ENCODE peak calls at places on chromosomes 13 and 19, in nine cellular contexts. One of them, this sample, is unnamed.

GRCh38 chr13:61410669-61411297 is 4.9 kb downstream of the PCDH20 start:
- DNase-seq in Peyer's patch: no peak
- DNase-seq in colonic mucosa: no peak
- DNase-seq in brain microvascular endothelial cell: no peak
- DNase-seq in CD8-positive, alpha-beta memory T cell: no peak
- DNase-seq in cardiac muscle cell: peak; percentile 35
- DNase-seq in esophagus squamous epithelium: no peak
- DNase-seq in CD4-positive, CD25-positive, alpha-beta regulatory T cell: no peak
- DNase-seq in endothelial cell of umbilical vein: peak; percentile 24
- DNase-seq in this sample: no peak

GRCh38 chr13:44302948-44303575 is 70.6 kb upstream of the SERP2 start:
- DNase-seq in Peyer's patch: no peak
- DNase-seq in colonic mucosa: no peak
- DNase-seq in brain microvascular endothelial cell: no peak
- DNase-seq in CD8-positive, alpha-beta memory T cell: no peak
- DNase-seq in cardiac muscle cell: peak; percentile 88
- DNase-seq in esophagus squamous epithelium: no peak
- DNase-seq in CD4-positive, CD25-positive, alpha-beta regulatory T cell: no peak
- DNase-seq in endothelial cell of umbilical vein: no peak
- DNase-seq in this sample: no peak

GRCh38 chr13:61880576-61881283 is 465.1 kb upstream of the PCDH20 start:
- DNase-seq in Peyer's patch: no peak
- DNase-seq in colonic mucosa: no peak
- DNase-seq in brain microvascular endothelial cell: no peak
- DNase-seq in CD8-positive, alpha-beta memory T cell: no peak
- DNase-seq in cardiac muscle cell: peak; percentile 25
- DNase-seq in esophagus squamous epithelium: no peak
- DNase-seq in CD4-positive, CD25-positive, alpha-beta regulatory T cell: no peak
- DNase-seq in endothelial cell of umbilical vein: peak; percentile 58
- DNase-seq in this sample: no peak

GRCh38 chr19:11457115-11457514 is 21.7 kb downstream of the PRKCSH start:
- DNase-seq in Peyer's patch: no peak
- DNase-seq in colonic mucosa: no peak
- DNase-seq in brain microvascular endothelial cell: no peak
- DNase-seq in CD8-positive, alpha-beta memory T cell: no peak
- DNase-seq in cardiac muscle cell: peak; percentile 12
- DNase-seq in esophagus squamous epithelium: no peak
- DNase-seq in CD4-positive, CD25-positive, alpha-beta regulatory T cell: no peak
- DNase-seq in endothelial cell of umbilical vein: no peak
- DNase-seq in this sample: no peak

GRCh38 chr13:92972751-92973150 is 253.9 kb upstream of the GPC6 start:
- DNase-seq in Peyer's patch: no peak
- DNase-seq in colonic mucosa: no peak
- DNase-seq in brain microvascular endothelial cell: no peak
- DNase-seq in CD8-positive, alpha-beta memory T cell: no peak
- DNase-seq in cardiac muscle cell: no peak
- DNase-seq in esophagus squamous epithelium: no peak
- DNase-seq in CD4-positive, CD25-positive, alpha-beta regulatory T cell: no peak
- DNase-seq in endothelial cell of umbilical vein: no peak
- DNase-seq in this sample: no peak

GRCh38 chr13:95754069-95754468 is 77.1 kb downstream of the DNAJC3 start:
- DNase-seq in Peyer's patch: no peak
- DNase-seq in colonic mucosa: no peak
- DNase-seq in brain microvascular endothelial cell: no peak
- DNase-seq in CD8-positive, alpha-beta memory T cell: no peak
- DNase-seq in cardiac muscle cell: peak; percentile 9
- DNase-seq in esophagus squamous epithelium: no peak
- DNase-seq in CD4-positive, CD25-positive, alpha-beta regulatory T cell: no peak
- DNase-seq in endothelial cell of umbilical vein: no peak
- DNase-seq in this sample: no peak

GRCh38 chr19:5355693-5356092 is 15.1 kb upstream of the PTPRS start:
- DNase-seq in Peyer's patch: no peak
- DNase-seq in colonic mucosa: no peak
- DNase-seq in brain microvascular endothelial cell: no peak
- DNase-seq in CD8-positive, alpha-beta memory T cell: no peak
- DNase-seq in cardiac muscle cell: no peak
- DNase-seq in esophagus squamous epithelium: no peak
- DNase-seq in CD4-positive, CD25-positive, alpha-beta regulatory T cell: no peak
- DNase-seq in endothelial cell of umbilical vein: no peak
- DNase-seq in this sample: no peak

GRCh38 chr13:79589605-79590511 is 108.9 kb downstream of the NDFIP2 start:
- DNase-seq in Peyer's patch: no peak
- DNase-seq in colonic mucosa: no peak
- DNase-seq in brain microvascular endothelial cell: no peak
- DNase-seq in CD8-positive, alpha-beta memory T cell: no peak
- DNase-seq in cardiac muscle cell: peak; percentile 49
- DNase-seq in esophagus squamous epithelium: no peak
- DNase-seq in CD4-positive, CD25-positive, alpha-beta regulatory T cell: no peak
- DNase-seq in endothelial cell of umbilical vein: no peak
- DNase-seq in this sample: no peak

GRCh38 chr13:77853701-77854100 is 64.9 kb downstream of the EDNRB start:
- DNase-seq in Peyer's patch: no peak
- DNase-seq in colonic mucosa: no peak
- DNase-seq in brain microvascular endothelial cell: no peak
- DNase-seq in CD8-positive, alpha-beta memory T cell: no peak
- DNase-seq in cardiac muscle cell: no peak
- DNase-seq in esophagus squamous epithelium: no peak
- DNase-seq in CD4-positive, CD25-positive, alpha-beta regulatory T cell: no peak
- DNase-seq in endothelial cell of umbilical vein: no peak
- DNase-seq in this sample: no peak

GRCh38 chr19:41708481-41708880 is at the start of gene CEACAM5:
- DNase-seq in Peyer's patch: no peak
- DNase-seq in colonic mucosa: peak; percentile 95
- DNase-seq in brain microvascular endothelial cell: no peak
- DNase-seq in CD8-positive, alpha-beta memory T cell: no peak
- DNase-seq in cardiac muscle cell: no peak
- DNase-seq in esophagus squamous epithelium: no peak
- DNase-seq in CD4-positive, CD25-positive, alpha-beta regulatory T cell: no peak
- DNase-seq in endothelial cell of umbilical vein: no peak
- DNase-seq in this sample: no peak

GRCh38 chr13:110530839-110531499 is 30.6 kb downstream of the RAB20 start:
- DNase-seq in Peyer's patch: no peak
- DNase-seq in colonic mucosa: no peak
- DNase-seq in brain microvascular endothelial cell: no peak
- DNase-seq in CD8-positive, alpha-beta memory T cell: no peak
- DNase-seq in cardiac muscle cell: no peak
- DNase-seq in esophagus squamous epithelium: no peak
- DNase-seq in CD4-positive, CD25-positive, alpha-beta regulatory T cell: no peak
- DNase-seq in endothelial cell of umbilical vein: no peak
- DNase-seq in this sample: no peak

GRCh38 chr13:99278199-99278598 is 20.0 kb upstream of the GPR18 start:
- DNase-seq in Peyer's patch: no peak
- DNase-seq in colonic mucosa: no peak
- DNase-seq in brain microvascular endothelial cell: no peak
- DNase-seq in CD8-positive, alpha-beta memory T cell: no peak
- DNase-seq in cardiac muscle cell: no peak
- DNase-seq in esophagus squamous epithelium: no peak
- DNase-seq in CD4-positive, CD25-positive, alpha-beta regulatory T cell: no peak
- DNase-seq in endothelial cell of umbilical vein: no peak
- DNase-seq in this sample: no peak

GRCh38 chr13:99282264-99283231 is 24.4 kb upstream of the GPR18 start:
- DNase-seq in Peyer's patch: no peak
- DNase-seq in colonic mucosa: no peak
- DNase-seq in brain microvascular endothelial cell: no peak
- DNase-seq in CD8-positive, alpha-beta memory T cell: no peak
- DNase-seq in cardiac muscle cell: no peak
- DNase-seq in esophagus squamous epithelium: no peak
- DNase-seq in CD4-positive, CD25-positive, alpha-beta regulatory T cell: no peak
- DNase-seq in endothelial cell of umbilical vein: no peak
- DNase-seq in this sample: no peak

GRCh38 chr13:99278843-99279242 is 20.7 kb upstream of the GPR18 start:
- DNase-seq in Peyer's patch: no peak
- DNase-seq in colonic mucosa: no peak
- DNase-seq in brain microvascular endothelial cell: no peak
- DNase-seq in CD8-positive, alpha-beta memory T cell: no peak
- DNase-seq in cardiac muscle cell: no peak
- DNase-seq in esophagus squamous epithelium: no peak
- DNase-seq in CD4-positive, CD25-positive, alpha-beta regulatory T cell: no peak
- DNase-seq in endothelial cell of umbilical vein: no peak
- DNase-seq in this sample: no peak

GRCh38 chr13:99280166-99280565 is 22.0 kb upstream of the GPR18 start:
- DNase-seq in Peyer's patch: no peak
- DNase-seq in colonic mucosa: peak; percentile 51
- DNase-seq in brain microvascular endothelial cell: peak; percentile 42
- DNase-seq in CD8-positive, alpha-beta memory T cell: no peak
- DNase-seq in cardiac muscle cell: no peak
- DNase-seq in esophagus squamous epithelium: no peak
- DNase-seq in CD4-positive, CD25-positive, alpha-beta regulatory T cell: no peak
- DNase-seq in endothelial cell of umbilical vein: no peak
- DNase-seq in this sample: peak; percentile 86

GRCh38 chr13:99281811-99282263 is 23.7 kb upstream of the GPR18 start:
- DNase-seq in Peyer's patch: peak; percentile 77
- DNase-seq in colonic mucosa: peak; percentile 50
- DNase-seq in brain microvascular endothelial cell: no peak
- DNase-seq in CD8-positive, alpha-beta memory T cell: peak; percentile 36
- DNase-seq in cardiac muscle cell: no peak
- DNase-seq in esophagus squamous epithelium: no peak
- DNase-seq in CD4-positive, CD25-positive, alpha-beta regulatory T cell: peak; percentile 40
- DNase-seq in endothelial cell of umbilical vein: no peak
- DNase-seq in this sample: no peak
- H3K4me3 ChIP-seq in Peyer's patch: no peak overlapping the region
- H3K4me3 ChIP-seq in colonic mucosa: no peak overlapping the region
- H3K4me3 ChIP-seq in brain microvascular endothelial cell: no peak overlapping the region
- H3K4me3 ChIP-seq in CD8-positive, alpha-beta memory T cell: no peak overlapping the region
- H3K4me3 ChIP-seq in cardiac muscle cell: no peak overlapping the region
- H3K4me3 ChIP-seq in esophagus squamous epithelium: no peak overlapping the region
- H3K4me3 ChIP-seq in CD4-positive, CD25-positive, alpha-beta regulatory T cell: peak overlapping the region; percentile 70
- H3K4me3 ChIP-seq in endothelial cell of umbilical vein: no peak overlapping the region
- H3K4me3 ChIP-seq in this sample: no peak overlapping the region

GRCh38 chr13:37070145-37070695 is 10.7 kb upstream of the SUPT20H start:
- DNase-seq in Peyer's patch: no peak
- DNase-seq in colonic mucosa: no peak
- DNase-seq in brain microvascular endothelial cell: no peak
- DNase-seq in CD8-positive, alpha-beta memory T cell: no peak
- DNase-seq in cardiac muscle cell: no peak
- DNase-seq in esophagus squamous epithelium: no peak
- DNase-seq in CD4-positive, CD25-positive, alpha-beta regulatory T cell: no peak
- DNase-seq in endothelial cell of umbilical vein: no peak
- DNase-seq in this sample: no peak

GRCh38 chr13:37067874-37068273 is 8.4 kb upstream of the SUPT20H start:
- DNase-seq in Peyer's patch: no peak
- DNase-seq in colonic mucosa: no peak
- DNase-seq in brain microvascular endothelial cell: no peak
- DNase-seq in CD8-positive, alpha-beta memory T cell: no peak
- DNase-seq in cardiac muscle cell: no peak
- DNase-seq in esophagus squamous epithelium: no peak
- DNase-seq in CD4-positive, CD25-positive, alpha-beta regulatory T cell: no peak
- DNase-seq in endothelial cell of umbilical vein: no peak
- DNase-seq in this sample: no peak

GRCh38 chr13:37070956-37071355 is 11.5 kb upstream of the SUPT20H start:
- DNase-seq in Peyer's patch: no peak
- DNase-seq in colonic mucosa: no peak
- DNase-seq in brain microvascular endothelial cell: no peak
- DNase-seq in CD8-positive, alpha-beta memory T cell: no peak
- DNase-seq in cardiac muscle cell: no peak
- DNase-seq in esophagus squamous epithelium: no peak
- DNase-seq in CD4-positive, CD25-positive, alpha-beta regulatory T cell: no peak
- DNase-seq in endothelial cell of umbilical vein: no peak
- DNase-seq in this sample: no peak

GRCh38 chr13:37068962-37069361 is 9.5 kb upstream of the SUPT20H start:
- DNase-seq in Peyer's patch: no peak
- DNase-seq in colonic mucosa: no peak
- DNase-seq in brain microvascular endothelial cell: no peak
- DNase-seq in CD8-positive, alpha-beta memory T cell: no peak
- DNase-seq in cardiac muscle cell: peak; percentile 34
- DNase-seq in esophagus squamous epithelium: no peak
- DNase-seq in CD4-positive, CD25-positive, alpha-beta regulatory T cell: no peak
- DNase-seq in endothelial cell of umbilical vein: peak; percentile 15
- DNase-seq in this sample: no peak

GRCh38 chr13:37069597-37070103 is 10.2 kb upstream of the SUPT20H start:
- DNase-seq in Peyer's patch: no peak
- DNase-seq in colonic mucosa: no peak
- DNase-seq in brain microvascular endothelial cell: no peak
- DNase-seq in CD8-positive, alpha-beta memory T cell: no peak
- DNase-seq in cardiac muscle cell: no peak
- DNase-seq in esophagus squamous epithelium: no peak
- DNase-seq in CD4-positive, CD25-positive, alpha-beta regulatory T cell: no peak
- DNase-seq in endothelial cell of umbilical vein: no peak
- DNase-seq in this sample: no peak
- H3K4me3 ChIP-seq in Peyer's patch: no peak overlapping the region
- H3K4me3 ChIP-seq in colonic mucosa: no peak overlapping the region
- H3K4me3 ChIP-seq in brain microvascular endothelial cell: no peak overlapping the region
- H3K4me3 ChIP-seq in CD8-positive, alpha-beta memory T cell: no peak overlapping the region
- H3K4me3 ChIP-seq in cardiac muscle cell: no peak overlapping the region
- H3K4me3 ChIP-seq in esophagus squamous epithelium: no peak overlapping the region
- H3K4me3 ChIP-seq in CD4-positive, CD25-positive, alpha-beta regulatory T cell: no peak overlapping the region
- H3K4me3 ChIP-seq in endothelial cell of umbilical vein: no peak overlapping the region
- H3K4me3 ChIP-seq in this sample: no peak overlapping the region

DNA sequence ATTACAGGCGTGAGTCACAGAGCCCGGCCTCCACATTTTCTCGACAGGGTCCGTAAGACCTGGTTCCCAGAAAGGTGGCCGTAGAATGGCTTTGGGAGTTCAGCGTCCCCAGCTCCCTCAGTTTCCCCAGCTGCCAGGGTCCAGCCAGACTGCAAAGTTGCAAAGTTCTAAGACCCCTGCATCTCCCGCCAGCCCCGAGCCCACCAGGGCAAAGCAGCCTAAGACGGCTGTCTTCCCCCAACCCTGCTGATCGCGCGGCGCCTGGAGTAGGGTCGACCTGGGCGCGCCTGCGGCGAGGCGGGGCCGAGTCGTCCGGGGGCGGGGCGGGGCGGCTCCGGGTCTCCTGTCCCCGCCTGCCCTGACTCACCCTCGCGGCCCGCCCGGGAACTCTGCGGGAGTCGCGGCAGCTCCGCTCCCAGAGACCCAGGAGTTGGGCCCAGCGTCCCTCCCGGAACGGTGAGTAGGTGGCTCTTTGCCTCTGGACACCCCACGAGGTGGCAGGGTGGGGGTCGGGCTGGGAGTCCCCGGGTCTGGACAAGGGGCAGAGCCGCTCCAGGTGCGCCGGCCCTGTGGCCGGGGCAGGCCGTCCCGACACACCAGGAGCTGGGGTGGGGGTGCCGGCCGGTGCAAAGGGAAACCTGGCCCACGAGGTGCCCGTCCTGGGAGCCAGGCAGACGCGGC is at the start of gene LRRC8E:
- DNase-seq in Peyer's patch: no peak
- DNase-seq in colonic mucosa: peak; percentile 77
- DNase-seq in brain microvascular endothelial cell: peak; percentile 64
- DNase-seq in CD8-positive, alpha-beta memory T cell: no peak
- DNase-seq in cardiac muscle cell: peak; percentile 76
- DNase-seq in esophagus squamous epithelium: no peak
- DNase-seq in CD4-positive, CD25-positive, alpha-beta regulatory T cell: no peak
- DNase-seq in endothelial cell of umbilical vein: peak; percentile 33
- DNase-seq in this sample: no peak
- H3K4me3 ChIP-seq in Peyer's patch: no peak within 1 kb of the TSS
- H3K4me3 ChIP-seq in colonic mucosa: peak within 1 kb of the TSS; percentile 53
- H3K4me3 ChIP-seq in brain microvascular endothelial cell: peak within 1 kb of the TSS; percentile 68
- H3K4me3 ChIP-seq in CD8-positive, alpha-beta memory T cell: no peak within 1 kb of the TSS
- H3K4me3 ChIP-seq in cardiac muscle cell: peak within 1 kb of the TSS; percentile 26
- H3K4me3 ChIP-seq in esophagus squamous epithelium: peak within 1 kb of the TSS; percentile 67
- H3K4me3 ChIP-seq in CD4-positive, CD25-positive, alpha-beta regulatory T cell: no peak within 1 kb of the TSS
- H3K4me3 ChIP-seq in endothelial cell of umbilical vein: peak within 1 kb of the TSS; percentile 31
- H3K4me3 ChIP-seq in this sample: peak within 1 kb of the TSS; percentile 95

DNA sequence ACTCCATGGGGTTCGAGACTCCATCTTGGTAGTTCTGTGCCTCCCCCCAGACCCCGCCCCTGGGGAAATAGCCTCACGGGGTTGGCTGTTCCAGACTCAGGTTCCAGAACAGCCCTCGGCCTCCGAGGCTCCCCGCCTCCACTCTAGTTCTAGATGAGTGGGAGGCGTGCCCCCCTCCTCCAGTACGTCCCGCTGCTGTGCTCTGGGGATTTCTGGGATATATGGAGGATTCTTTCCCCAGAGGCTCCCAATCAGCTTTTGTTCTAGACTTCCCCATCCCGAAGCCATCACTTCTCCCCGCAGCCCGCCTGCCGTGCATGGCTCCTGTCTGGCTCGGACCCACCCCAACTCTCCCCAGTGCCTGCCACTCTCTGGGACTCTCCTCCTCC is 1.9 kb upstream of the CACNG7 start:
- DNase-seq in Peyer's patch: no peak
- DNase-seq in colonic mucosa: no peak
- DNase-seq in brain microvascular endothelial cell: no peak
- DNase-seq in CD8-positive, alpha-beta memory T cell: no peak
- DNase-seq in cardiac muscle cell: no peak
- DNase-seq in esophagus squamous epithelium: no peak
- DNase-seq in CD4-positive, CD25-positive, alpha-beta regulatory T cell: no peak
- DNase-seq in endothelial cell of umbilical vein: no peak
- DNase-seq in this sample: no peak
- H3K4me3 ChIP-seq in Peyer's patch: no peak overlapping the region
- H3K4me3 ChIP-seq in colonic mucosa: no peak overlapping the region
- H3K4me3 ChIP-seq in brain microvascular endothelial cell: no peak overlapping the region
- H3K4me3 ChIP-seq in CD8-positive, alpha-beta memory T cell: no peak overlapping the region
- H3K4me3 ChIP-seq in cardiac muscle cell: no peak overlapping the region
- H3K4me3 ChIP-seq in esophagus squamous epithelium: no peak overlapping the region
- H3K4me3 ChIP-seq in CD4-positive, CD25-positive, alpha-beta regulatory T cell: no peak overlapping the region
- H3K4me3 ChIP-seq in endothelial cell of umbilical vein: no peak overlapping the region
- H3K4me3 ChIP-seq in this sample: no peak overlapping the region

This sample was measured in AG09309.